ENCODE peak calls at places on chromosomes 5 and 9, in four cellular contexts. C is activated CD4-positive, alpha-beta T cell treated with anti-CD3 and anti-CD28 coated beads, Interleukin-2, amount 10 ng/mL, durations not matched to agents 7 days and 5 days; N is tibial nerve; B is KBM-7. E is an unnamed sample.

GRCh38 chr5:84086517-84086916 is 298.2 kb downstream of the EDIL3 start:
- DNase-seq in C (no peak), N (no peak), B (no peak), E (no peak)

GRCh38 chr5:78483809-78484521 is 123.5 kb downstream of the SCAMP1 start:
- DNase-seq in C (no peak), N (no peak), B (peak; percentile 96), E (no peak)

GRCh38 chr9:70901741-70902140 is 219.7 kb downstream of the TRPM3 start:
- DNase-seq in C (no peak), N (no peak), B (no peak), E (no peak)

GRCh38 chr9:128556276-128556675 is 3.9 kb downstream of the SPTAN1 start:
- DNase-seq in C (no peak), N (no peak), B (no peak), E (peak; percentile 51)

GRCh38 chr5:1786621-1787471 is 12.8 kb downstream of the MRPL36 start:
- DNase-seq in C (no peak), N (no peak), B (no peak), E (no peak)

GRCh38 chr5:9774472-9775079 is 144.4 kb upstream of the TAS2R1 start:
- DNase-seq in C (no peak), N (no peak), B (no peak), E (no peak)

GRCh38 chr9:109483771-109484442 is 14.2 kb downstream of the PTPN3 start:
- DNase-seq in C (no peak), N (no peak), B (no peak), E (no peak)

GRCh38 chr9:18014556-18014955 is 435.7 kb downstream of the SH3GL2 start:
- DNase-seq in C (no peak), N (no peak), B (no peak), E (no peak)

GRCh38 chr9:83708515-83709158 is 879 bp upstream of the UBQLN1 start:
- DNase-seq in C (peak; percentile 52), N (peak; percentile 53), B (no peak), E (peak; percentile 71)

GRCh38 chr9:81772144-81772543 is 82.8 kb upstream of the TLE1 start:
- DNase-seq in C (no peak), N (no peak), B (no peak), E (no peak)

GRCh38 chr5:107294151-107294550 is 376.6 kb downstream of the EFNA5 start:
- DNase-seq in C (no peak), N (no peak), B (peak; percentile 59), E (no peak)

GRCh38 chr5:133129192-133129748 is 77.5 kb downstream of the HSPA4 start:
- DNase-seq in C (no peak), N (no peak), B (no peak), E (no peak)

GRCh38 chr9:69121155-69122085 is 52.7 kb upstream of the TJP2 start:
- DNase-seq in C (peak; percentile 26), N (no peak), B (peak; percentile 72), E (peak; percentile 4)

GRCh38 chr9:7841831-7842230 is 42.3 kb upstream of the DMAC1 start:
- DNase-seq in C (no peak), N (no peak), B (no peak), E (no peak)

GRCh38 chr9:86303316-86303975 is 21.1 kb upstream of the ISCA1 start:
- DNase-seq in C (peak; percentile 52), N (no peak), B (no peak), E (peak; percentile 34)

E was measured in CD4-positive, CD25-positive, alpha-beta regulatory T cell.